ENCODE peak calls at places on chromosomes 5 and 9, in six cellular contexts. P is A549, T is HepG2, G is K562, L is NB4, D is GM12878. M is an unnamed sample.

GRCh38 chr5:172592881-172593280 is 48.2 kb upstream of the NEURL1B start:
- DNase-seq in P (no peak), T (no peak), G (no peak), L (no peak), D (no peak), M (no peak)

GRCh38 chr9:98430535-98430934 is 175.1 kb upstream of the TBC1D2 start:
- DNase-seq in P (no peak), T (no peak), G (peak), L (no peak), D (no peak), M (no peak)

GRCh38 chr9:132556701-132557100 is 25.7 kb upstream of the BARHL1 start:
- DNase-seq in P (no peak), T (no peak), G (no peak), L (no peak), D (no peak), M (no peak)

GRCh38 chr5:468401-468800 is 25.4 kb downstream of the EXOC3 start:
- DNase-seq in P (no peak), T (no peak), G (no peak), L (no peak), D (no peak), M (no peak)

GRCh38 chr5:102481044-102481715 is 17.6 kb downstream of the SLCO6A1 start:
- DNase-seq in P (no peak), T (no peak), G (no peak), L (no peak), D (no peak), M (no peak)

GRCh38 chr5:57681942-57682341 is 199.3 kb upstream of the ACTBL2 start:
- DNase-seq in P (no peak), T (no peak), G (no peak), L (no peak), D (no peak), M (no peak)

GRCh38 chr5:89878140-89878570 is 531.4 kb downstream of the CETN3 start:
- DNase-seq in P (no peak), T (peak), G (peak), L (peak), D (no peak), M (peak)

GRCh38 chr5:1750469-1750868 is 49.2 kb downstream of the MRPL36 start:
- DNase-seq in P (no peak), T (no peak), G (no peak), L (no peak), D (no peak), M (no peak)

GRCh38 chr5:104189909-104190308 is 627.3 kb upstream of the NUDT12 start:
- DNase-seq in P (no peak), T (peak), G (peak), L (peak), D (no peak), M (peak)

GRCh38 chr5:37889612-37890317 is 49.9 kb upstream of the GDNF start:
- DNase-seq in P (no peak), T (no peak), G (no peak), L (no peak), D (no peak), M (no peak)

GRCh38 chr9:70285246-70285645 is 26.5 kb downstream of the SMC5 start:
- DNase-seq in P (no peak), T (no peak), G (no peak), L (no peak), D (no peak), M (no peak)

GRCh38 chr5:127995556-127995955 is 88.0 kb upstream of the SLC12A2 start:
- DNase-seq in P (no peak), T (no peak), G (no peak), L (no peak), D (no peak), M (no peak)

GRCh38 chr9:86277072-86277471 is 5.3 kb downstream of the ISCA1 start:
- DNase-seq in P (no peak), T (no peak), G (no peak), L (no peak), D (no peak), M (no peak)

GRCh38 chr5:148791334-148791667 is 35.1 kb upstream of the ADRB2 start:
- DNase-seq in P (no peak), T (no peak), G (no peak), L (peak), D (peak), M (peak)

GRCh38 chr5:66558562-66558961 is 37.6 kb upstream of the MAST4 start:
- DNase-seq in P (no peak), T (no peak), G (no peak), L (no peak), D (peak), M (no peak)

GRCh38 chr5:54909126-54909525 is 76.3 kb downstream of the ESM1 start:
- DNase-seq in P (no peak), T (no peak), G (no peak), L (no peak), D (no peak), M (peak)

GRCh38 chr9:128702445-128702948 is at the start of gene PKN3:
- DNase-seq in P (peak), T (peak), G (peak), L (peak), D (no peak), M (peak)

GRCh38 chr5:135954899-135955298 is at the start of gene LECT2:
- DNase-seq in P (no peak), T (no peak), G (no peak), L (no peak), D (no peak), M (no peak)

GRCh38 chr9:84841915-84842314 is 172.4 kb downstream of the NTRK2 start:
- DNase-seq in P (no peak), T (no peak), G (no peak), L (no peak), D (no peak), M (no peak)

GRCh38 chr5:134125195-134126015 is 10.9 kb downstream of the TCF7 start:
- DNase-seq in P (no peak), T (no peak), G (no peak), L (no peak), D (no peak), M (peak)

GRCh38 chr5:107558951-107559350 is 111.8 kb downstream of the EFNA5 start:
- DNase-seq in P (no peak), T (no peak), G (no peak), L (no peak), D (no peak), M (no peak)

GRCh38 chr5:16871746-16872339 is 64.2 kb downstream of the MYO10 start:
- DNase-seq in P (no peak), T (no peak), G (no peak), L (no peak), D (no peak), M (no peak)

GRCh38 chr9:749712-750111 is 91.8 kb upstream of the DMRT1 start:
- DNase-seq in P (no peak), T (no peak), G (no peak), L (peak), D (no peak), M (no peak)

GRCh38 chr5:10519729-10520128 is 44.1 kb upstream of the ANKRD33B start:
- DNase-seq in P (no peak), T (no peak), G (no peak), L (no peak), D (no peak), M (no peak)

GRCh38 chr5:72693001-72693442 is 123.4 kb upstream of the TNPO1 start:
- DNase-seq in P (no peak), T (no peak), G (no peak), L (peak), D (no peak), M (no peak)

GRCh38 chr9:108889649-108890067 is 27.6 kb downstream of the ACTL7A start:
- DNase-seq in P (no peak), T (peak), G (peak), L (peak), D (no peak), M (peak)

GRCh38 chr5:181059297-181060230 is 19.5 kb downstream of the BTNL9 start:
- DNase-seq in P (no peak), T (no peak), G (no peak), L (no peak), D (no peak), M (no peak)

DNA sequence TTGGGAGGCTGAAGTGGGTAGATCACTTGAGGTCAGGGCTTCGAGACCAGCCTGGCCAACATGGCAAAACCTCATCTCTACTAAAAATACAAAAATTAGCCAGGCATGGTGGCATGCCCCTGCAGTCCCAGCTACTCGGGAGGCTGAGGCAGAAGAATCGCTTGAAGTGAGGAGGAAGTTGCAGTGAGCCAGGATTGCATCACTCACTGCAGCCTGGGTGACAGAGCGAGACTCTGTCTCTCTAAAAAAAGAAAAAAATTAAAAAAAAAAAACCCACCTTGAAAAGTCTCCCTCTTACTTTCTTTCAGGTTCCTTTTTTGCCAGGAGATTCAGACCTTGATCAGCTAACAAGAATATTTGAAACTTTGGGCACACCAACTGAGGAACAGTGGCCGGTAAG is 34.2 kb downstream of the CDK7 start:
- DNase-seq in P (no peak), T (no peak), G (no peak), L (peak), D (no peak), M (no peak)
- TF ChIP-seq MYC in P (no peak), T (no peak), G (no peak), L (no peak), D (no peak), M (no peak)

DNA sequence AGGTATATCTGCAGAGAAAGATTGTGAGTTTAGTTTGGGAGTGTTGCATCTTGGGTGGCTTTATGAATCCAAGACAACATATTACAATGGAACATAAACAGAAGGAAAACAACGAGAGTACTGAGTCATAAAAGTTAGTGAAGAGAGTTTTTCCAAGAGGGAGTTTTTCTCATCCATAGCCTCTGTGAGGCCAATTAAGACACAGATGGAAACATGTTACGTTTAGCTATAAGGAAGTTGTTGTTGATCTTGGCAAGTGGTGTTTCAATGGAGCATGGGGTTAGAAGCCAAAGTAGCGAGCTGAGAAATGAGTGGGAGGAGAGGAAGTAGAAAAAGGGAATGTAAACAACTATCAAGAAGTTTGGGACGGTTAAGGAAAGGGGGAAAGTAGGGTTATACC is 53.3 kb upstream of the SPATA31D4 start:
- DNase-seq in P (no peak), T (no peak), G (no peak), L (no peak), D (no peak), M (peak)
- TF ChIP-seq MYC in P (no peak), T (no peak), G (no peak), L (no peak), D (no peak), M (no peak)

DNA sequence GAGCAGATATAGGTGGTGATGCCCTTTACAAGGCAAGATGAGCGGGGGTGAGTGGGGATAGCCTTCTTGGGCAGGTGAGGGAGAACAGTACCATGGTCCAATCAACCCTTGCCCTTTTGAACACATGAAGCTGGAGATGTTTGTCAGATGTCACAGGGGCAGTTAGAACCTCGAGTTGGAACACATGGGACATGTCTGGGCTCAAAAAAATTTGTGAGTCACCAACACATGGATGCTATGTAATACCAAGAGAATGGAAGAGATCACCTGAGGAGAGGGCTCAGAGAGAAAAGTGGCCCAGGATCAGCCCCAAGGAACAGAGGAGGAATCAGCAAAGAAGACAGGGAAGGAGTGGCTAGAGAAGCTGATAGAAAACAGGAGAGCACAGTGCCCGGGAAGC is 4.7 kb downstream of the PHYKPL start:
- DNase-seq in P (no peak), T (no peak), G (no peak), L (no peak), D (no peak), M (no peak)
- TF ChIP-seq MYC in P (no peak), T (no peak), G (no peak), L (no peak), D (no peak), M (no peak)

GRCh38 chr9:72382405-72382804 is 17.4 kb upstream of the ZFAND5 start:
- DNase-seq in P (no peak), T (no peak), G (no peak), L (no peak), D (no peak), M (no peak)

GRCh38 chr9:72386186-72386585 is 21.2 kb upstream of the ZFAND5 start:
- DNase-seq in P (no peak), T (no peak), G (no peak), L (no peak), D (no peak), M (no peak)

GRCh38 chr9:72384710-72385475 is 19.9 kb upstream of the ZFAND5 start:
- DNase-seq in P (no peak), T (no peak), G (no peak), L (no peak), D (no peak), M (no peak)

DNA sequence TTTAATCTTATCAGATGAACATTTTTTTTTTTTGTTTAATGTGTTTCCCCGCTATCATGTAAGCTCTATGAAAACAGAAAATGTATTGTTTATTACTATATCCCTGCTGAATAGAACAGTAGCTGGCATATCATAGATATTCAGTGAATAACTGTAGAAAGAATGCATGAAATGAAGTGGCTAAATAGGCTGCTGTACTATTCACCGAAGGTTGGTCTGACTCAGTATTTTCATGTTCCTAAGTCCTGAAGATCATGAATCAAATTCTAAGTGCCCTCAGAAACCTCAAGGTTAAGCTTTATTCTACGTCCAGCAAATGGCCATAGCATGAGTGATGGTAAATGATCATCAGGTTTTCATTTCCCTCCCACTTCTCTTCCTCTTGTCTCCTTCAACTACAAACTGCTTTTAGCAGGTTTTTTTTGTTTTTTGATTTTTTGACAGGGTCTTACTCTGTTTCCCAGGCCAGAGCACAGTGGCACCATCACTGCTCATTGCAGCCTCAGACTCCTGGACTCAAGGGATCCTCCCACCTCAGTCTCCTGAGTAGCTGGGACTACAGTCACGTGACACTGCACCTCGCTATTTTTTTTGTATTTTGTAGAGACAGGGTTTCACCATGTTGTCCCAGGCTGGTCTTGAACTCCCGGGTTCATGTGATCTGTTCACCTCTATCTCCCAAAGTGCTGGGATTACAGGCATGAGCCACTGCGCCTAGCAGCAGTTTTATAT is 19.1 kb upstream of the ZFAND5 start:
- DNase-seq in P (no peak), T (no peak), G (no peak), L (no peak), D (no peak), M (no peak)
- TF ChIP-seq MYC in P (no peak), T (no peak), G (no peak), L (no peak), D (no peak), M (no peak)

DNA sequence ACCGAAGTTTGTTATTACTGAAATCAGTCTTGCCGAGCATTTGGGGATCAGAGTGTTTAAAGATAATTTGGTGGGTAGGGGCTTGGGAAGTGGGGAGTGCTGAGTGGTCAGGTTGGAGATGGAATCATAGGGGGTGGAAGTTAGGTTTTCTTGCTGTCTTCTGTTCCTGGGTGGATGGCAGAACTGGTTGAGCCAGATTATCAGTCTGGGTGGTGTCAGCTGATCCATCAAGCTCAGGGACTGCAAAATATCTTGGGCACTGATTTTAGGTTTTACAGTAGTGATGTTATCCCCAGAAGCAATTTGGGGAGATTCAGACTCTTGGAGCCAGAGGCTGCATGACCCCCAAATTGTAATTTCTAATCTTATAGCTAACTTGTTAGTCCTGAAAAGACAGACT is 5.4 kb upstream of the ANKRD31 start:
- DNase-seq in P (no peak), T (no peak), G (no peak), L (no peak), D (no peak), M (no peak)
- TF ChIP-seq MYC in P (no peak), T (no peak), G (no peak), L (no peak), D (no peak), M (no peak)